ENCODE peak calls at places on chromosomes 12 and 14, in seven cellular contexts. One of them, this sample, is unnamed.

GRCh38 chr12:54390668-54391551 is 6.4 kb upstream of the ZNF385A start:
- DNase-seq in NCI-H1092: peak
- DNase-seq in lung: no peak
- DNase-seq in activated naive CD4-positive, alpha-beta T cell: peak
- DNase-seq in mucosa of gallbladder: no peak
- DNase-seq in GM03348: no peak
- DNase-seq in HEK293T: peak
- DNase-seq in this sample: peak

GRCh38 chr12:50047693-50048250 is 9.6 kb upstream of the ASIC1 start:
- DNase-seq in NCI-H1092: no peak
- DNase-seq in activated naive CD4-positive, alpha-beta T cell: no peak
- DNase-seq in HEK293T: no peak
- DNase-seq in GM03348: no peak
- DNase-seq in mucosa of gallbladder: no peak
- DNase-seq in lung: no peak
- DNase-seq in this sample: no peak

GRCh38 chr12:17976202-17976601 is 113.8 kb downstream of the RERGL start:
- DNase-seq in NCI-H1092: no peak
- DNase-seq in activated naive CD4-positive, alpha-beta T cell: no peak
- DNase-seq in lung: no peak
- DNase-seq in HEK293T: peak
- DNase-seq in GM03348: no peak
- DNase-seq in mucosa of gallbladder: no peak
- DNase-seq in this sample: no peak

GRCh38 chr12:107543841-107544240 is 141.8 kb upstream of the PWP1 start:
- DNase-seq in mucosa of gallbladder: no peak
- DNase-seq in GM03348: no peak
- DNase-seq in activated naive CD4-positive, alpha-beta T cell: no peak
- DNase-seq in NCI-H1092: no peak
- DNase-seq in HEK293T: no peak
- DNase-seq in lung: no peak
- DNase-seq in this sample: no peak

GRCh38 chr12:95548056-95548538 is 3.2 kb downstream of the USP44 start:
- DNase-seq in activated naive CD4-positive, alpha-beta T cell: no peak
- DNase-seq in GM03348: peak
- DNase-seq in mucosa of gallbladder: peak
- DNase-seq in HEK293T: peak
- DNase-seq in lung: peak
- DNase-seq in NCI-H1092: no peak
- DNase-seq in this sample: no peak

GRCh38 chr12:34400423-34400881 is 378.2 kb downstream of the ALG10 start:
- DNase-seq in mucosa of gallbladder: peak
- DNase-seq in activated naive CD4-positive, alpha-beta T cell: no peak
- DNase-seq in NCI-H1092: no peak
- DNase-seq in HEK293T: peak
- DNase-seq in GM03348: peak
- DNase-seq in lung: peak
- DNase-seq in this sample: peak

GRCh38 chr12:18861287-18861858 is 123.5 kb downstream of the CAPZA3 start:
- DNase-seq in GM03348: no peak
- DNase-seq in NCI-H1092: no peak
- DNase-seq in activated naive CD4-positive, alpha-beta T cell: no peak
- DNase-seq in HEK293T: no peak
- DNase-seq in mucosa of gallbladder: no peak
- DNase-seq in lung: no peak
- DNase-seq in this sample: no peak

GRCh38 chr14:60002819-60003492 is 83.0 kb downstream of the LRRC9 start:
- DNase-seq in NCI-H1092: no peak
- DNase-seq in mucosa of gallbladder: peak
- DNase-seq in HEK293T: no peak
- DNase-seq in activated naive CD4-positive, alpha-beta T cell: no peak
- DNase-seq in lung: no peak
- DNase-seq in GM03348: no peak
- DNase-seq in this sample: no peak

GRCh38 chr12:1809606-1810140 is 10.7 kb upstream of the LRTM2 start:
- DNase-seq in GM03348: no peak
- DNase-seq in mucosa of gallbladder: no peak
- DNase-seq in HEK293T: no peak
- DNase-seq in NCI-H1092: no peak
- DNase-seq in activated naive CD4-positive, alpha-beta T cell: no peak
- DNase-seq in lung: no peak
- DNase-seq in this sample: no peak

GRCh38 chr12:86122846-86123468 is 133.2 kb downstream of the MGAT4C start:
- DNase-seq in activated naive CD4-positive, alpha-beta T cell: no peak
- DNase-seq in NCI-H1092: no peak
- DNase-seq in lung: no peak
- DNase-seq in HEK293T: no peak
- DNase-seq in mucosa of gallbladder: no peak
- DNase-seq in GM03348: no peak
- DNase-seq in this sample: no peak

GRCh38 chr14:58808828-58809227 is 171.1 kb downstream of the DACT1 start:
- DNase-seq in NCI-H1092: peak
- DNase-seq in lung: peak
- DNase-seq in mucosa of gallbladder: peak
- DNase-seq in GM03348: no peak
- DNase-seq in activated naive CD4-positive, alpha-beta T cell: no peak
- DNase-seq in HEK293T: no peak
- DNase-seq in this sample: no peak

GRCh38 chr14:39107624-39108023 is 4.6 kb upstream of the SEC23A start:
- DNase-seq in HEK293T: peak
- DNase-seq in activated naive CD4-positive, alpha-beta T cell: no peak
- DNase-seq in mucosa of gallbladder: no peak
- DNase-seq in NCI-H1092: no peak
- DNase-seq in lung: no peak
- DNase-seq in GM03348: peak
- DNase-seq in this sample: no peak

GRCh38 chr14:50594577-50595316 is 34.8 kb downstream of the ATL1 start:
- DNase-seq in activated naive CD4-positive, alpha-beta T cell: no peak
- DNase-seq in GM03348: no peak
- DNase-seq in lung: no peak
- DNase-seq in mucosa of gallbladder: no peak
- DNase-seq in HEK293T: no peak
- DNase-seq in NCI-H1092: no peak
- DNase-seq in this sample: no peak

GRCh38 chr12:43307126-43307525 is 244.9 kb downstream of the ADAMTS20 start:
- DNase-seq in NCI-H1092: no peak
- DNase-seq in HEK293T: no peak
- DNase-seq in GM03348: no peak
- DNase-seq in mucosa of gallbladder: no peak
- DNase-seq in activated naive CD4-positive, alpha-beta T cell: no peak
- DNase-seq in lung: no peak
- DNase-seq in this sample: no peak

GRCh38 chr12:88945041-88945732 is 364.9 kb upstream of the KITLG start:
- DNase-seq in GM03348: no peak
- DNase-seq in activated naive CD4-positive, alpha-beta T cell: no peak
- DNase-seq in HEK293T: no peak
- DNase-seq in lung: no peak
- DNase-seq in mucosa of gallbladder: no peak
- DNase-seq in NCI-H1092: no peak
- DNase-seq in this sample: no peak

GRCh38 chr12:130299574-130299973 is 38.1 kb upstream of the PIWIL1 start:
- DNase-seq in NCI-H1092: no peak
- DNase-seq in activated naive CD4-positive, alpha-beta T cell: no peak
- DNase-seq in HEK293T: no peak
- DNase-seq in GM03348: no peak
- DNase-seq in mucosa of gallbladder: no peak
- DNase-seq in lung: no peak
- DNase-seq in this sample: no peak

GRCh38 chr12:58346032-58346632 is 404.8 kb downstream of the ATP23 start:
- DNase-seq in activated naive CD4-positive, alpha-beta T cell: no peak
- DNase-seq in NCI-H1092: peak
- DNase-seq in lung: no peak
- DNase-seq in GM03348: peak
- DNase-seq in mucosa of gallbladder: no peak
- DNase-seq in HEK293T: peak
- DNase-seq in this sample: no peak

GRCh38 chr12:122960193-122960569 is 6.1 kb downstream of the ABCB9 start:
- DNase-seq in mucosa of gallbladder: no peak
- DNase-seq in lung: no peak
- DNase-seq in activated naive CD4-positive, alpha-beta T cell: no peak
- DNase-seq in HEK293T: no peak
- DNase-seq in NCI-H1092: no peak
- DNase-seq in GM03348: no peak
- DNase-seq in this sample: no peak

GRCh38 chr14:61642246-61642982 is 52.9 kb upstream of the HIF1A start:
- DNase-seq in GM03348: peak
- DNase-seq in HEK293T: no peak
- DNase-seq in activated naive CD4-positive, alpha-beta T cell: no peak
- DNase-seq in mucosa of gallbladder: no peak
- DNase-seq in NCI-H1092: no peak
- DNase-seq in lung: no peak
- DNase-seq in this sample: no peak

GRCh38 chr12:120847392-120848157 is 56.6 kb downstream of the SPPL3 start:
- DNase-seq in HEK293T: no peak
- DNase-seq in activated naive CD4-positive, alpha-beta T cell: no peak
- DNase-seq in NCI-H1092: no peak
- DNase-seq in mucosa of gallbladder: no peak
- DNase-seq in GM03348: no peak
- DNase-seq in lung: no peak
- DNase-seq in this sample: no peak